ENCODE peak calls at places on chromosomes 4 and X, in four cellular contexts. A is GM23248, X is lower lobe of right lung, V is lung. W is an unnamed sample. For H3K4me1, the result is how much of the 10 kb centered on the place peaks cover.

GRCh38 chrX:140431521-140431920 is 73.3 kb downstream of the SOX3 start:
- DNase-seq in V (no peak), X (no peak), A (peak), W (no peak)

GRCh38 chr4:41935652-41936021 is 408 bp downstream of the TMEM33 start:
- DNase-seq in V (no peak), A (peak), X (no peak), W (no peak)

GRCh38 chrX:76253432-76253831 is 80.6 kb downstream of the PBDC1 start:
- DNase-seq in V (no peak), X (no peak), A (peak), W (peak)

GRCh38 chr4:123501733-123502132 is 105.1 kb downstream of the SPRY1 start:
- DNase-seq in X (no peak), V (no peak), A (no peak), W (no peak)

GRCh38 chr4:53605783-53606182 is 14.5 kb upstream of the LNX1 start:
- DNase-seq in V (no peak), X (no peak), A (no peak), W (no peak)

GRCh38 chr4:74158561-74159396 is 861 bp downstream of the MTHFD2L start:
- DNase-seq in A (peak), X (no peak), V (no peak), W (no peak)

GRCh38 chr4:108224628-108225053 is 55.9 kb upstream of the LEF1 start:
- DNase-seq in V (no peak), A (peak), X (no peak), W (no peak)

GRCh38 chrX:23127586-23127985 is 127.8 kb downstream of the DDX53 start:
- DNase-seq in V (no peak), X (no peak), A (no peak), W (no peak)

GRCh38 chr4:158666892-158667291 is 4.8 kb downstream of the C4orf46 start:
- DNase-seq in X (no peak), V (no peak), A (no peak), W (no peak)

GRCh38 chr4:57168986-57169385 is 58.8 kb upstream of the IGFBP7 start:
- DNase-seq in A (peak), V (no peak), X (no peak), W (no peak)

GRCh38 chr4:16721618-16722291 is 176.7 kb downstream of the LDB2 start:
- DNase-seq in A (peak), V (no peak), X (no peak), W (no peak)

GRCh38 chrX:40943093-40943641 is 142.1 kb upstream of the USP9X start:
- DNase-seq in A (no peak), V (no peak), X (no peak), W (no peak)

GRCh38 chr4:78578674-78579430 is 27.3 kb downstream of the ANXA3 start:
- DNase-seq in A (peak), V (no peak), X (no peak), W (no peak)

GRCh38 chrX:71098302-71098701 is 2.7 kb downstream of the FOXO4 start:
- DNase-seq in X (peak), V (peak), A (peak), W (peak)

GRCh38 chr4:85787133-85787532 is 312.2 kb downstream of the ARHGAP24 start:
- DNase-seq in A (peak), V (no peak), X (no peak), W (no peak)

GRCh38 chr4:176752191-176752749 is 40.5 kb downstream of the VEGFC start:
- DNase-seq in X (no peak), A (peak), V (no peak), W (no peak)

GRCh38 chr4:15778742-15779231 is 659 bp downstream of the CD38 start:
- DNase-seq in A (peak), X (peak), V (peak), W (peak)

GRCh38 chrX:23803931-23804381 is 21.0 kb downstream of the SAT1 start:
- DNase-seq in V (peak), X (peak), A (peak), W (no peak)

GRCh38 chrX:33142331-33142730 is 69.0 kb downstream of the DMD start:
- DNase-seq in X (no peak), V (no peak), A (no peak), W (no peak)

GRCh38 chrX:101799387-101799786 is 132.4 kb downstream of the ZMAT1 start:
- DNase-seq in A (peak), X (peak), V (peak), W (peak)

DNA sequence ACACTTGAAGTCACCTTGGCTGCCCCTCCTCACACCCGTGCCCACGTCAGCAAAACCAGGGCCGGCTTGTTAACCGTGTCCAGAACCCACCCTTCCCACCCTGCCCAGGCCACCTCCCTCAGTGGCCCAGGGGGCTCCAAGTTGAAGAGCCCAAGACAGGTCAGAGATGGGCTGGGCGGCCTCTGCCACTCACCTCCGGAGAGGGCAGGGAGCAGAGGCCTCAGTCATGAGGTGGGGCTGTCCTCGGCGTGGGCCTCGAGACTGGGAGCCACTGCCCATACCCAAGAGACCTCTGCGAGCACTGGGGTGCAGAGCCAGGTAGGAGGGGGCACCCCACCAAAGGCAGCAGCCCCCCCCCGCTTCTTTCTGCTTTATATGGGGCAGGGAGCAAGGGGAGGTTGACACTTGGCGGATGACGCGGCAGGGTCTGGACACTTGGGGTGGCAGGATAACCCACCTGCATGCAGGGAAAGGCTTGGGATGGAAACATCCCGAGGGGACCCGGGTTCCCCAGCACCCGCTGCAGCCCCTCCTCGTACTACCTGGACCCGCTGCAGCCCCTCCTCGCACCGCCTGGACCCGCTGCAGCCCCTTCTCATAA is 38.0 kb upstream of the SPON2 start:
- DNase-seq in X (peak), V (no peak), A (no peak), W (no peak)
- H3K4me1 ChIP-seq in X (half or more), V (under half), A (under half), W (under half)

DNA sequence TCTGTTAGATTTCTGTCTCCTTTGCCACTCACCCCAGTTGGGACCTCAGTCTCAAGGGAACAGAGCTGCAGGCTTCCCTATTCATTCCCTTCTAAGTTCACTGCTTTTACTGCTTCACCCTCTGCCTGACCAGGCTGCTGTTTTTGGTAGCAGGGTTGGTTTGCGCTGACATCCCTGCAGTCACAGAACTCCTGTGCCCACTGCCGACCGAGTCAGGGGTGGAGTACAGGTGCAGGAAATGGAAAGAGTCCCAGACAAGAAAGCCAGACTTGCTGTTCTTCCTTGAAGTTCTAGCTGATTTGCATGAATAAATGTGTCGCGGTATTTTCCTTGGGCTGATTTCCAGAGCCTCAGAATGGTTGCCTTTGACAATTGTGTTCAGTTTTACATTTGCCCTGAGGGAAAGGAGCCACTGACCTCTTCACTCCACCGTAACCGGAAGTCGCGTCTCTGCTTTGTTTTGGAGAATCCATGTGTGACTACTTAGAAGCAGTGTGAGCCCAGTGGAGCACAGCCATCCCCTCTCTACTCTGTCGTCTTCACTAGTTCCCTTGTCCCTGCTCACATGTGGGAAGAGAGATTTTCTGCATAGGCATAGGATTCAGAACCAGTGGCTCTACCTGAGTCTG is 84.8 kb downstream of the TNIP2 start:
- DNase-seq in V (no peak), A (no peak), X (no peak), W (no peak)
- H3K27ac ChIP-seq in V (no peak), A (no peak), X (no peak), W (no peak)

GRCh38 chr4:98909646-98910045 is 19.3 kb downstream of the EIF4E start:
- DNase-seq in X (no peak), V (no peak), A (no peak), W (no peak)
- H3K4me1 ChIP-seq in X (under half), V (under half), A (under half), W (half or more)

GRCh38 chrX:11427082-11428033 is 134.1 kb downstream of the AMELX start:
- DNase-seq in V (no peak), X (peak), A (peak), W (no peak)
- H3K27ac ChIP-seq in V (peak), X (peak), A (no peak), W (no peak)

GRCh38 chr4:101123231-101123630 is 224.1 kb downstream of the PPP3CA start:
- DNase-seq in X (no peak), A (no peak), V (no peak), W (no peak)
- H3K4me1 ChIP-seq in X (under half), A (under half), V (under half), W (under half)

DNA sequence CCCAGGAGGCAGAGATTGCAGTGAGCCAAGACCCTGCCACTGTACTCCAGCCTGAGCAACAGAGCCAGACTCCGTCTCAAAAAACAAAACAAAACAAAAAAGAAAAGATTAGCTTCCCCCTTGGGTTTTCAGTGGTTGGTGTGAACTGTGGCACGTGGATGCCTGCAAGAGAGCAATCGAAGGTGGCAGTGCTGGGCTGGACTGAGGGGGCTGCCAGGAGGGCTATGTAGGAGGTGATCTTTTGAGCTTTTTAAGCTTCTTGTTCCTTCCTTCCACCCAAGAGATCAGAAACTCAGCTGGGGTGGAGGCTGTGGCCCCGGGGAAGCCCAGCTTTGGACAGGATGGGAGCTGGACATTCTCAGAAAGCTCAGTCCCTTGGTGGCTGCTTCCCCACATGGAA is 49.6 kb downstream of the PRPS1 start:
- DNase-seq in V (no peak), X (no peak), A (no peak), W (no peak)
- H3K27ac ChIP-seq in V (peak), X (peak), A (peak), W (peak)

GRCh38 chr4:8227201-8227770 is 28.2 kb downstream of the SH3TC1 start:
- DNase-seq in V (no peak), A (no peak), X (no peak), W (no peak)
- H3K4me1 ChIP-seq in V (under half), A (under half), X (under half), W (under half)

GRCh38 chr4:113497154-113497553 is 264.4 kb downstream of the CAMK2D start:
- DNase-seq in V (no peak), A (no peak), X (no peak), W (no peak)

GRCh38 chr4:113496698-113497097 is 264.8 kb downstream of the CAMK2D start:
- DNase-seq in X (no peak), A (no peak), V (no peak), W (no peak)

GRCh38 chr4:113502476-113502875 is 259.1 kb downstream of the CAMK2D start:
- DNase-seq in A (peak), X (no peak), V (no peak), W (no peak)

GRCh38 chr4:113499696-113500095 is 261.8 kb downstream of the CAMK2D start:
- DNase-seq in X (no peak), A (peak), V (no peak), W (no peak)

DNA sequence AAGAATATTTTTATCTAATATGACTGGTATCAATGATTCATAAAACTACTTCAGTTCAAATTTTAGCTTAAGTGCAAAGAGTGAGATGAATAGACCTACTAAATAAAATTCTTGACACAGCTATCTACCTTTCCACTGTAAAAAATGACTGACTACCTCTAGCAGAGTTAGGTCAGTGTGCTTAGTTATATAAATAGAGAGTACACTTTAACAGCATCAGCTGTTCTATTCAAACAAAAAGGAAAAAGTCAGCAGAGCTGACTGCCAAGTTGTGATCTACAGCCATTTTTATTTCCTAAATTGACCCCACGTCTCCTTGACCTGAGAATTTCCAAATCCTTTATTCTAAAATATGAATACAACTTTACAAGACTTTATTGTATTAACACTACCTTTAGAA is 262.4 kb downstream of the CAMK2D start:
- DNase-seq in A (no peak), X (no peak), V (no peak), W (no peak)
- H3K27ac ChIP-seq in A (peak), X (no peak), V (no peak), W (no peak)

GRCh38 chrX:7514871-7515599 is 327.9 kb upstream of the VCX start:
- DNase-seq in V (no peak), X (no peak), A (peak), W (no peak)

GRCh38 chrX:7515681-7516413 is 327.1 kb upstream of the VCX start:
- DNase-seq in A (peak), V (no peak), X (no peak), W (no peak)
- H3K4me1 ChIP-seq in A (under half), V (under half), X (under half), W (under half)

DNA sequence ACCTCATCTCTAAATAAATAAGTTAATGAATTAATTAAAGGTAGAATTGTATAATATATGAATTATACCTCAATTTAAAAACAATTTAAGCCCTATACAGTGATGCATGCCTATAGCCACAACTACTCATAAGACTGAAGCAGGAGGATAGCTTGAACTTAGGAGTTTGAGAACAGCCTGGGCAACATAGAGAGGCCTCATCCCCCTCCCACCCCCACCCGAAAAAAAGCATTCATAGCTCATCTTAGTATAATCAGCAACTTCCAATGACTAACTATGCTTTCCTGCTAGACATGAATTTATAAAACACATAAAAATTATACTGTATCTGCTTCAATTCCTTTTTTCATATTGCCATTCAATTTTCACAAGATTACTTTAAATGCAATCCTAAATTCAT is 1.6 kb downstream of the LRBA start:
- DNase-seq in A (peak), V (no peak), X (no peak), W (no peak)
- H3K27ac ChIP-seq in A (no peak), V (no peak), X (no peak), W (peak)